ENCODE peak calls at places on chromosomes 2 and 18, in four cellular contexts. F, X, E and C are unnamed samples.
A peak's percentile ranks its signal among the peaks of the same experiment; 100 is the strongest.

GRCh38 chr2:69770193-69770702 is 28.3 kb downstream of the ANXA4 start:
- DNase-seq in E (no peak), F (no peak), X (peak; percentile 34), C (no peak)

GRCh38 chr2:28356095-28356911 is 36.4 kb upstream of the FOSL2 start:
- DNase-seq in F (no peak), X (peak; percentile 47), E (peak; percentile 40), C (peak; percentile 92)

GRCh38 chr2:134359367-134360081 is 105.7 kb downstream of the MGAT5 start:
- DNase-seq in E (no peak), F (no peak), X (no peak), C (peak; percentile 54)

GRCh38 chr18:9737814-9738160 is 29.7 kb downstream of the RAB31 start:
- DNase-seq in E (no peak), X (no peak), F (no peak), C (no peak)

GRCh38 chr2:16335947-16336346 is 329.7 kb downstream of the CYRIA start:
- DNase-seq in F (no peak), X (no peak), E (no peak), C (no peak)

GRCh38 chr2:71505086-71505769 is 51.9 kb downstream of the DYSF start:
- DNase-seq in F (no peak), X (no peak), E (no peak), C (no peak)

GRCh38 chr2:120567128-120567527 is 168.5 kb upstream of the GLI2 start:
- DNase-seq in E (no peak), X (no peak), F (no peak), C (no peak)

GRCh38 chr2:221517362-221518121 is 54.6 kb downstream of the EPHA4 start:
- DNase-seq in F (no peak), X (peak; percentile 93), E (no peak), C (peak; percentile 71)

GRCh38 chr18:40348196-40348595 is 1606.8 kb upstream of the PIK3C3 start:
- DNase-seq in F (no peak), X (no peak), E (no peak), C (no peak)

GRCh38 chr2:36569267-36569860 is 28.6 kb downstream of the FEZ2 start:
- DNase-seq in F (no peak), E (no peak), X (no peak), C (no peak)

GRCh38 chr18:80175451-80176235 is 66.6 kb downstream of the ADNP2 start:
- DNase-seq in E (no peak), F (no peak), X (peak; percentile 86), C (no peak)

GRCh38 chr2:169094676-169095075 is 25.3 kb downstream of the DHRS9 start:
- DNase-seq in F (no peak), X (no peak), E (peak; percentile 45), C (no peak)

GRCh38 chr2:28350196-28350595 is 42.5 kb upstream of the FOSL2 start:
- DNase-seq in E (no peak), F (no peak), X (no peak), C (peak; percentile 22)

GRCh38 chr2:55718165-55719008 is 24.7 kb upstream of the PNPT1 start:
- DNase-seq in E (peak; percentile 89), X (no peak), F (peak; percentile 67), C (no peak)

GRCh38 chr18:12630136-12630535 is 27.8 kb downstream of the SPIRE1 start:
- DNase-seq in X (no peak), F (no peak), E (no peak), C (no peak)

GRCh38 chr2:236607471-236608307 is 38.1 kb downstream of the ACKR3 start:
- DNase-seq in F (no peak), E (peak; percentile 27), X (peak; percentile 7), C (no peak)

GRCh38 chr2:102315850-102316370 is 4.5 kb downstream of the IL1RL1 start:
- DNase-seq in E (no peak), F (no peak), X (no peak), C (no peak)

GRCh38 chr2:55585451-55586079 is 31.9 kb downstream of the PPP4R3B start:
- DNase-seq in F (no peak), X (no peak), E (no peak), C (no peak)

GRCh38 chr2:58235170-58235569 is 6.0 kb downstream of the FANCL start:
- DNase-seq in F (no peak), X (no peak), E (no peak), C (no peak)

GRCh38 chr18:60585670-60586069 is 213.1 kb upstream of the MC4R start:
- DNase-seq in X (no peak), E (no peak), F (no peak), C (no peak)

GRCh38 chr18:31146809-31147208 is 15.8 kb downstream of the DSC1 start:
- DNase-seq in X (no peak), E (no peak), F (no peak), C (no peak)

GRCh38 chr2:176150338-176151198 is 782 bp upstream of the HOXD4 start:
- DNase-seq in X (no peak), E (no peak), F (no peak), C (no peak)

GRCh38 chr2:15752552-15753232 is 161.0 kb downstream of the DDX1 start:
- DNase-seq in F (no peak), E (no peak), X (no peak), C (no peak)

GRCh38 chr2:66334237-66335054 is 100.5 kb upstream of the MEIS1 start:
- DNase-seq in F (no peak), E (peak; percentile 19), X (no peak), C (no peak)

GRCh38 chr2:226125151-226125550 is 674.5 kb downstream of the IRS1 start:
- DNase-seq in X (no peak), F (no peak), E (no peak), C (no peak)

GRCh38 chr2:148565272-148565894 is 79.2 kb upstream of the EPC2 start:
- DNase-seq in E (peak; percentile 30), F (no peak), X (no peak), C (no peak)